ENCODE peak calls at places on chromosomes 2 and 18, in nine cellular contexts. T is KG1; U is NCI-H748 treated with DMSO at 0.1 percent for 48 hours; C is stimulated activated CD4-positive, alpha-beta T cell treated with anti-CD3 and anti-CD28 coated beads, Interleukin-4, amount 100 ng/mL, for 48 hours; W is ACHN; O is transverse colon; E is GM13976; X is NCI-H460; H is NCI-H510A. R is an unnamed sample.

GRCh38 chr2:103435010-103435409 is 673.2 kb downstream of the TMEM182 start:
- DNase-seq in X (peak; percentile 54), T (no peak), O (no peak), E (no peak), W (peak; percentile 21), C (no peak), H (no peak), U (no peak), R (no peak)

GRCh38 chr2:20916604-20917286 is 93.8 kb upstream of the LDAH start:
- DNase-seq in T (no peak), U (no peak), X (no peak), O (no peak), E (no peak), W (peak; percentile 75), C (no peak), H (no peak), R (no peak)

GRCh38 chr18:78998350-78999055 is 18.9 kb downstream of the SALL3 start:
- DNase-seq in W (no peak), O (no peak), T (no peak), X (no peak), E (no peak), C (no peak), U (no peak), H (no peak), R (no peak)

GRCh38 chr18:35582310-35582682 is 756 bp downstream of the GALNT1 start:
- DNase-seq in O (no peak), H (no peak), U (no peak), X (no peak), C (no peak), T (no peak), W (no peak), E (peak; percentile 19), R (no peak)

GRCh38 chr18:44915661-44916060 is 235.0 kb downstream of the SETBP1 start:
- DNase-seq in W (no peak), X (no peak), U (no peak), O (no peak), H (no peak), C (no peak), E (no peak), T (no peak), R (no peak)

GRCh38 chr18:11676867-11677266 is 12.2 kb upstream of the GNAL start:
- DNase-seq in O (no peak), U (no peak), T (no peak), X (no peak), H (no peak), C (no peak), W (no peak), E (no peak), R (no peak)

GRCh38 chr2:195620499-195620898 is 36.5 kb upstream of the SLC39A10 start:
- DNase-seq in U (no peak), H (no peak), C (no peak), T (no peak), O (no peak), E (no peak), W (no peak), X (no peak), R (no peak)

GRCh38 chr18:49016648-49017539 is 66.1 kb upstream of the SMAD7 start:
- DNase-seq in E (peak; percentile 40), W (peak; percentile 91), O (peak; percentile 13), T (no peak), H (no peak), U (no peak), C (no peak), X (no peak), R (no peak)

GRCh38 chr2:117832905-117833613 is 18.6 kb downstream of the DDX18 start:
- DNase-seq in H (no peak), O (no peak), U (no peak), E (no peak), C (no peak), X (no peak), T (no peak), W (peak; percentile 65), R (no peak)

GRCh38 chr18:43830905-43831304 is 553.6 kb upstream of the SYT4 start:
- DNase-seq in U (peak; percentile 96), O (no peak), H (no peak), W (no peak), C (no peak), X (no peak), T (no peak), E (no peak), R (no peak)

GRCh38 chr2:102253753-102254150 is 57.6 kb upstream of the IL1RL1 start:
- DNase-seq in W (no peak), T (peak; percentile 18), C (no peak), O (no peak), X (no peak), U (no peak), H (no peak), E (no peak), R (no peak)

GRCh38 chr2:205880048-205880447 is 197.7 kb downstream of the NRP2 start:
- DNase-seq in O (no peak), C (no peak), U (no peak), E (no peak), H (no peak), T (no peak), X (no peak), W (no peak), R (no peak)